ENCODE peak calls at places on chromosomes 11 and 22, in four cellular contexts. Q is cardiac muscle cell, E is NB4, Y is foreskin fibroblast. M is an unnamed sample.

GRCh38 chr11:57668467-57668890 is 565 bp downstream of the ZDHHC5 start:
- DNase-seq in Q (no peak), E (peak; percentile 56), Y (no peak), M (no peak)

GRCh38 chr22:27193215-27193614 is 535.8 kb downstream of the MIAT start:
- DNase-seq in Q (no peak), E (no peak), Y (no peak), M (no peak)

GRCh38 chr11:11148104-11148509 is 204.9 kb downstream of the CSNK2A3 start:
- DNase-seq in Q (peak; percentile 93), E (peak; percentile 26), Y (peak; percentile 49), M (peak; percentile 87)

GRCh38 chr11:100827934-100828661 is 141.0 kb downstream of the ARHGAP42 start:
- DNase-seq in Q (peak; percentile 46), E (no peak), Y (peak; percentile 16), M (peak; percentile 77)

GRCh38 chr11:2581931-2582435 is 117.8 kb downstream of the KCNQ1OT1 start:
- DNase-seq in Q (no peak), E (no peak), Y (no peak), M (no peak)

GRCh38 chr11:108851781-108852180 is 186.9 kb downstream of the DDX10 start:
- DNase-seq in Q (no peak), E (no peak), Y (no peak), M (no peak)

GRCh38 chr11:94938399-94939055 is 34.8 kb downstream of the CWC15 start:
- DNase-seq in Q (peak; percentile 46), E (no peak), Y (peak; percentile 88), M (peak; percentile 93)

GRCh38 chr22:18032455-18033101 is 8.2 kb upstream of the MICAL3 start:
- DNase-seq in Q (peak; percentile 36), E (no peak), Y (peak; percentile 93), M (no peak)

GRCh38 chr22:26462971-26463661 is 20.5 kb downstream of the HPS4 start:
- DNase-seq in Q (no peak), E (no peak), Y (peak; percentile 64), M (peak; percentile 23)

GRCh38 chr11:65224939-65225283 is 36.9 kb upstream of the POLA2 start:
- DNase-seq in Q (peak; percentile 72), E (peak; percentile 64), Y (peak; percentile 87), M (peak; percentile 75)

GRCh38 chr11:117884994-117885393 is 8.5 kb upstream of the FXYD6 start:
- DNase-seq in Q (peak; percentile 40), E (no peak), Y (peak; percentile 35), M (peak; percentile 54)

GRCh38 chr22:32557424-32557823 is 82.8 kb downstream of the FBXO7 start:
- DNase-seq in Q (no peak), E (no peak), Y (peak; percentile 42), M (no peak)

GRCh38 chr11:70494559-70495350 is 96.4 kb downstream of the CTTN start:
- DNase-seq in Q (no peak), E (no peak), Y (no peak), M (no peak)

GRCh38 chr11:14886509-14886908 is 5.5 kb downstream of the CYP2R1 start:
- DNase-seq in Q (no peak), E (no peak), Y (no peak), M (no peak)

GRCh38 chr11:128565881-128566280 is 21.5 kb downstream of the ETS1 start:
- DNase-seq in Q (no peak), E (peak; percentile 97), Y (no peak), M (no peak)

GRCh38 chr22:35376728-35377472 is 4.0 kb upstream of the HMOX1 start:
- DNase-seq in Q (peak; percentile 100), E (peak; percentile 99), Y (peak; percentile 99), M (peak; percentile 99)

GRCh38 chr22:40043793-40044101 is 49.0 kb downstream of the FAM83F start:
- DNase-seq in Q (no peak), E (no peak), Y (no peak), M (no peak)

GRCh38 chr11:23284626-23285025 is 424.4 kb upstream of the CCDC179 start:
- DNase-seq in Q (peak; percentile 4), E (no peak), Y (peak; percentile 64), M (peak; percentile 65)

GRCh38 chr11:29125621-29126020 is 891.2 kb downstream of the KCNA4 start:
- DNase-seq in Q (no peak), E (no peak), Y (peak; percentile 43), M (no peak)

GRCh38 chr11:13343931-13344717 is 66.5 kb downstream of the BMAL1 start:
- DNase-seq in Q (peak; percentile 83), E (peak; percentile 70), Y (peak; percentile 86), M (peak; percentile 87)

GRCh38 chr11:45162064-45162375 is 15.6 kb downstream of the PRDM11 start:
- DNase-seq in Q (no peak), E (no peak), Y (no peak), M (no peak)

GRCh38 chr11:31958086-31958735 is 132.7 kb upstream of the RCN1 start:
- DNase-seq in Q (peak; percentile 71), E (peak; percentile 63), Y (peak; percentile 69), M (peak; percentile 63)

GRCh38 chr11:69637601-69637955 is 3.4 kb upstream of the CCND1 start:
- DNase-seq in Q (no peak), E (no peak), Y (no peak), M (no peak)

GRCh38 chr11:134844838-134845237 is 432.8 kb upstream of the B3GAT1 start:
- DNase-seq in Q (no peak), E (no peak), Y (no peak), M (no peak)

GRCh38 chr11:12686246-12687060 is 12.2 kb downstream of the TEAD1 start:
- DNase-seq in Q (no peak), E (no peak), Y (no peak), M (no peak)

DNA sequence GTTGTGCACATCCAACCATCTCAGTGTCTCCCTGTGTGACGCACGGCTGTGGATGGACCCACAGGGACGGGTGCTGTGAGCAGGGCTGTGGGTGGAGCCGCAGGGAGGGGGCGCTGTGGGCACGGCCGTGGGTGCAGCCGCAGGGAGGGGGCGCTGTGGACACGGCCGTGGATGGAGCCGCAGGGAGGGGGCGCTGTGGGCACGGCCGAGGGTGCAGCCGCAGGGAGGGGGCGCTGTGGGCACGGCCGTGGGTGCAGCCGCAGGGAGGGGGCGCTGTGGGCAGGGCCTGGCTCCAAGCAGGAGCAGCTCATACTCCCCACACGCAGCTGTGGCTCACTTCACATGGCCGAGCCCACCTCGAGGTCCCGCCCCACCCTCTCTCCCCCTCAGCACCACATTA is 6.0 kb upstream of the MAPK11 start:
- DNase-seq in Q (peak; percentile 72), E (peak; percentile 85), Y (peak; percentile 75), M (peak; percentile 76)
- TF ChIP-seq CTCF in Q (peak; percentile 44), E (peak; percentile 51), Y (peak; percentile 53), M (peak; percentile 45)

DNA sequence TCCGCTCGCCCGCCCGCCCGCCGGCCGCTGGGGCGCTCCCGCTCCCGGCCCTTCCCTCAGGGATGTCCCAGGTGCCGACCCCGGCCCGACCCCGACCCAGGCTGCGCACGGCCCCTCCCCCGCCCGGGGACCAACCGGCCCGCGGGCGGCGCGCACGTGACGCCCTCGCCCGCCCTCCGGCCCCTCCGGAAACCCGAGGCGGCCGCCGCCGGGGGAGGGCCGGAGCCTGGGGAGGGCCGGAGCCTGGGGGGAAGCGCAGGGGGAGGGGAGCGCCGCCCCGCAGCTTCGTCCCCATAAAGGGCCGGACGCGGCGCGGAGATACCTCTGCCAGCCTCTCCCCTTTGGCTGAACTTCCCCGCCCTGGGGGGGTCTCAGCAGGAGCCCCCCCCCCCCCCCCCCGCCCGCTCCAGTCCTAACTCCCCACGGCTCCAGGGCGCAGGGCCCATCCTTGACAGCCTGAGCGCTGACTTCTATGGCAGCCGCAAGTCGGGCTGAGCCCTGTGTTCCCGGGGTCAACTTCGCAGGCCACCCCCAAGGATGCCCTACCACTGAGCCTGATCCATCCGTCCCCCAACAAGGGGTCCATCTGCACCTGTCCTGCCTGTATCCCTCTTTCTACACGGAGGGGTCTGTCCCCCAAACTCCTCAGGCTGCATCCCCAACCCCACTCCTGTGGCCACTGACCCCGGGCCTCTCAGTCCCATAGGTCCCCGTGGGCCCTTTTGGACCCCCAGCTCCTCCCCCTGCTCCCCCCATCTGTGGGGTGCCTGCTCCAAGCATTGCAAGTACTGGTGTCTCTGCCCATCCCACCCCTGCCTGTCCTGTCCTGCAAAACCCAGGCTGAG is at the start of gene MAPK12:
- DNase-seq in Q (peak; percentile 68), E (peak; percentile 79), Y (peak; percentile 76), M (peak; percentile 28)
- H3K4me3 ChIP-seq in Q (peak within 1 kb of the TSS; percentile 50), E (peak within 1 kb of the TSS; percentile 57), Y (peak within 1 kb of the TSS; percentile 77), M (peak within 1 kb of the TSS; percentile 67)

GRCh38 chr11:118928870-118929495 is 3.3 kb upstream of the BCL9L start:
- DNase-seq in Q (peak; percentile 73), E (no peak), Y (peak; percentile 70), M (peak; percentile 60)
- TF ChIP-seq CTCF in Q (no peak), E (no peak), Y (no peak), M (no peak)

GRCh38 chr11:73137262-73137941 is 4.7 kb downstream of the FCHSD2 start:
- DNase-seq in Q (no peak), E (peak; percentile 66), Y (no peak), M (no peak)
- H3K4me3 ChIP-seq in Q (no peak overlapping the region), E (peak overlapping the region; percentile 41), Y (no peak overlapping the region), M (no peak overlapping the region)

GRCh38 chr11:63641727-63642126 is 27.5 kb upstream of the PLAAT3 start:
- DNase-seq in Q (peak; percentile 43), E (no peak), Y (peak; percentile 20), M (peak; percentile 46)
- TF ChIP-seq CTCF in Q (peak; percentile 21), E (no peak), Y (no peak), M (peak; percentile 20)

DNA sequence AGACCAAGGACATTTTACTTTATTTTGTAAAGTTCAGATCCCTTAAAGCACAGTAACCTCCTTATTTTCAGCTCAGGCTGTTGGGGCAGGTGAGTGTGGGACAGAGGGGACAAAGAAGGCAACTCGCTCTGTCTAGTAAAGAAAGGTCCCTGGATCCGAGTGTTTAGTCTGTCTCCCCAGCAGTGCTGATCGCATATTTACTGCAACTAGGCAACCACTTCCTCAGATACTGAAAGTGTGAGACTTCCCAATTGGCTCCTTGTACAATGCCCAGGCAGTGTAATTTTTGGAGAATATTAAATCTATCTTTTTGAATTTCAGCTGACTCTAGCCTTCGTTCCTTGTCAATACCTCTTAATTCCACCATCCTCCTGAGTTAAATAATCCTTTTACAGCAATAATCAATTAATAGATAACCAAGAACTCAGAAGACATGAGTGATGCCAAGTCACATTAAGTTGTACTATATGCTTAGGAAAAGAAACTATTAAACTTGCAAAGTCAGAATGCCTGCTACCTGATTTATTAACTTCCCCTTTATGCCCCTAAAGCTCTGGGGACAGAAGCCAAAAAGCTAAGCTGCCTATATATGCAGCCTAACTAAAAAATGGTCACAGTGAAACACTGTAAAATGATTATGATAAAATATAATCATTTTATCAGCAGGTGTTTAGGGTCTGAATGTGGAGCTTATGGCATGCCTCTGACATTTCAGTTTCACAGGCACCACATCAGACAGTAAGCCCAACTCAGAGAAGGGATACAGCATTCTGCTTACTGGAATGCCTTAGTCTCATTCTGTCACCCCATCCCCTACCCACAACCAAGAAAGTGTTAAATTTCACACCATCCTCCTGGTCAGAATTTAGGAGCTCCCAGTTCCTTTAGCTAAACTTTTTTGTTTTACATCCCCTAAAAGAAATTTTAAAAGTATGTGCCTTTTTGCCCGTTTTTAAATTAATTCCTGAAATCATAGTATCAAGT is 138.7 kb downstream of the TRIM44 start:
- DNase-seq in Q (no peak), E (peak; percentile 6), Y (no peak), M (peak; percentile 29)
- H3K4me3 ChIP-seq in Q (no peak overlapping the region), E (no peak overlapping the region), Y (no peak overlapping the region), M (no peak overlapping the region)